ENCODE peak calls at places on chromosomes 4 and X, in seven cellular contexts. L is astrocyte, H is K562, P is fibroblast of lung, R is GM23248, X is HepG2, B is hepatocyte. E is an unnamed sample.

GRCh38 chr4:134753390-134753789 is 551.8 kb upstream of the PABPC4L start:
- DNase-seq in L (no peak), H (no peak), P (no peak), R (no peak), X (no peak), B (no peak), E (no peak)

GRCh38 chr4:20764353-20764752 is 64.1 kb downstream of the PACRGL start:
- DNase-seq in L (peak), H (no peak), P (peak), R (peak), X (no peak), B (no peak), E (no peak)

GRCh38 chr4:95701500-95701899 is 138.4 kb upstream of the PDHA2 start:
- DNase-seq in L (peak), H (no peak), P (peak), R (no peak), X (no peak), B (no peak), E (no peak)

GRCh38 chr4:155889036-155889793 is 14.3 kb upstream of the TDO2 start:
- DNase-seq in L (peak), H (no peak), P (peak), R (peak), X (no peak), B (peak), E (no peak)

GRCh38 chr4:185142911-185143595 is at the start of gene SLC25A4:
- DNase-seq in L (peak), H (peak), P (peak), R (peak), X (peak), B (peak), E (peak)

GRCh38 chr4:1080961-1081688 is 32.2 kb downstream of the RNF212 start:
- DNase-seq in L (peak), H (no peak), P (peak), R (peak), X (no peak), B (no peak), E (peak)

GRCh38 chrX:10833299-10834169 is 213.1 kb upstream of the MID1 start:
- DNase-seq in L (peak), H (no peak), P (no peak), R (peak), X (peak), B (peak), E (peak)

GRCh38 chrX:37860731-37861130 is 13.4 kb upstream of the DYNLT3 start:
- DNase-seq in L (peak), H (no peak), P (no peak), R (no peak), X (no peak), B (no peak), E (no peak)

GRCh38 chr4:69823481-69824186 is 36.3 kb downstream of the SULT1E1 start:
- DNase-seq in L (no peak), H (no peak), P (peak), R (peak), X (peak), B (peak), E (peak)

GRCh38 chrX:41022579-41022978 is 62.7 kb upstream of the USP9X start:
- DNase-seq in L (peak), H (no peak), P (peak), R (peak), X (peak), B (no peak), E (no peak)

GRCh38 chrX:141839856-141840255 is 1.7 kb downstream of the MAGEC3 start:
- DNase-seq in L (peak), H (no peak), P (no peak), R (no peak), X (no peak), B (no peak), E (no peak)

GRCh38 chr4:74682567-74683359 is 111.6 kb downstream of the BTC start:
- DNase-seq in L (peak), H (peak), P (peak), R (peak), X (peak), B (peak), E (peak)

GRCh38 chr4:67087897-67088296 is 457.4 kb downstream of the CENPC start:
- DNase-seq in L (no peak), H (peak), P (no peak), R (peak), X (peak), B (peak), E (no peak)

GRCh38 chrX:22192419-22193086 is 80.2 kb upstream of the CBLL2 start:
- DNase-seq in L (peak), H (peak), P (peak), R (peak), X (peak), B (peak), E (peak)

GRCh38 chrX:51697397-51697796 is 12.9 kb upstream of the CENPVL1 start:
- DNase-seq in L (no peak), H (no peak), P (no peak), R (no peak), X (no peak), B (no peak), E (no peak)

DNA sequence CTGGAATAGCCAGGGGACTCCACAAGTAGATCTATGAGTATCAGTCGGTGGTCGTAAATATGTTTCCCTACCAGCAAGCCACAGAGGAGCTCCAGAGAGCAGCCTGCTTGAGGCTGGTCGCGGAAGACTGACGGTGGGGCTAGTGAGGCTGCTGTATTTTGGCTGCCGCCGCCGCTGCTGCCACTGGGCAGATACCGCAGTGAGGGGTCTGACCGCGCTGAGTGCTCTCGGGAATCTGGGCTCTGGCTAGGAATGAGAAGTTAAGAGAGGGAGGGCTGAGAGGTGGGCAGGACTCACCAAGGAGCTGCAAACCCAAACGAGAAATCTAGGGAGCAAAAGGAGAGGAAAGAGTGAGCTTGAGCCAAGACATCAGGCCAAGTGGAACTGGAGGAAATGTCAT is at the start of gene EXOC1L:
- DNase-seq in L (no peak), H (peak), P (peak), R (peak), X (peak), B (peak), E (no peak)
- TF ChIP-seq EZH2 in L (no peak), H (no peak), P (no peak), R (no peak), X (no peak), B (no peak), E (no peak)

GRCh38 chr4:14792702-14793227 is 209.5 kb upstream of the CPEB2 start:
- DNase-seq in L (no peak), H (no peak), P (no peak), R (no peak), X (no peak), B (no peak), E (no peak)
- TF ChIP-seq EZH2 in L (no peak), H (no peak), P (no peak), R (no peak), X (no peak), B (no peak), E (no peak)

DNA sequence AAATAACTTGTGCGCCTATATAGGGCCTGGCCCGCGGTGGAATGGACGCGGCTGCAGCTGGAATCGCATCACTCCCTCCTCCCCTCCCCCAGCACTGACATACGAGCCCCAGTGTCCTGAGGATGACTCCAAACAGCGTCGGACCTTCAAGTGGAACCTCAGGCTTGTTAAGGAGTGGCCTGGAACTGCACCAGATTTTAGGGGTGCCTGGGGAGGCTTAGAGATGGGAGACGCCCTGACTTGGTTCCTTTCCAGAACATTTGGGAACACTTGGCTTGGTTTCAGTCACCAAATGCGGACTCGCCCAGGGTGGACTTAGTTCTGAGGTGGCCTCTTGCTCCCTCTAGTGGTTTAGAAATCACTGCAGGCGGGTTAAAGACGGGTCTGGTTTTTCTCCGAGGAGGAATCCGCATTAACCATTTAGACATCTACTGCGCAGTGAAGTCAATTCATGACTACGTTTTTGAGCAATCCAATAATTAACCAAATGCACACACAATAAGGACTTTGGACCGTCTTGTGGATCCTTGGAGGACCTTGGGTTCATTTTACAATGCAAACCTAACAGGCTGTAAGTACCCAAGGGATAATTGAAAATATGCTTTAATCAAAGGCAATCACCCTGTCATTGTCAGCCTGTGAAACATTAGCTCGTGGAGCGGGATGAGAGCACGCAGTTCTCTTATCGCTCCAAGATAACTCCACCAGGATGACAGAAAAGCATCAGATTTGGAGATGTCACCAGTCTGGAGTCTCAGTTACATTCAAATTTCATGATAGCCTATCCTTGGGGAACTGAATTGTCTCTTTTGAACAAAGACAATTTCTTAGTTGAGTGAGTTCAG is 11.2 kb upstream of the PDGFRA start:
- DNase-seq in L (peak), H (peak), P (peak), R (peak), X (peak), B (peak), E (peak)
- TF ChIP-seq EZH2 in L (no peak), H (no peak), P (no peak), R (no peak), X (no peak), B (no peak), E (no peak)

DNA sequence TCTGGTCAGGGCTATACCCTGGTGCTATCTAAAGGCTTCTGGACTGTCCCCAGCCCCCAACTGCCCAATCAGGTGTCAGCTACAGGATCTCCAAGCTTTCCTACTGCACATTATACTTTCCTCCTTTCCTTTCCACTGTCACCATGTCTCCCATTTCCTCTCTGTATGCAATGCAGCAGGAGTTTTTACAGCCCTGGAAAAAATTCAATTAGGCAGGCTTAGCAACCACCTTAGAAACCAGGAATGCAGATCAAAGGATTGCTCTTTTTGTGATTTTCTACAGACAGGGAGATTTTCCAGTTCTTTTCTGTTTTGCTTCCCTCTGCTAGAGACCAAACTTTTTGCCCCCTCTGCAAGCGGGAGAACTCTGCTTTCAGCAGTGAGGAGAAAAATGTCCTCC is 6.0 kb upstream of the NAF1 start:
- DNase-seq in L (no peak), H (no peak), P (no peak), R (no peak), X (no peak), B (no peak), E (no peak)
- TF ChIP-seq EZH2 in L (no peak), H (no peak), P (no peak), R (no peak), X (no peak), B (no peak), E (no peak)

DNA sequence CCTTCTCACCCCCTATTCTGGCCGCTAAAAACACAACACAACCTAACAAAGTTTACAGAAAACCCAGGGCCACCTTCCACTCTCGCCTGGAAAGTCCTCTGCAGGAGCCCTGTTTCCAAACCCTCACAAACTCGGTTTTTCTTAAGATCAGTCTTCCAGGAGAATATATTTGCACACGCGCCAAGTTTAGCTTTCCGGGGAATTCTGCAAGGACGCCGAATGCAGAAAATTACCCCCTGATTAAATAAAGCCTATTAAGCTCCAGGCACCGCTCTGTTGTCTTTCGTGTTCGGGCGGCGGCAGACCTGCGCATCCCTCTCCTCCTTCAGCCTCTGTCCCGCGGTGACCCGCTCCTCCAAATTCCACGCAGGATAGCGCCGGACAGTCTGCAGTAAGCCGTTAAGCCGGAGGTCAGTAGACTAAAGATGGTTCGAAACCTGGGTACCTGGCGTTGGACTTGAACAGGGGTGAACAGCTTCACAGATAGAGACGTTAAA is 5.0 kb downstream of the MSX1 start:
- DNase-seq in L (no peak), H (no peak), P (no peak), R (no peak), X (no peak), B (no peak), E (no peak)
- TF ChIP-seq EZH2 in L (peak), H (no peak), P (peak), R (no peak), X (no peak), B (no peak), E (no peak)

GRCh38 chr4:81469774-81470455 is 1.8 kb downstream of the RASGEF1B start:
- DNase-seq in L (no peak), H (no peak), P (no peak), R (no peak), X (no peak), B (no peak), E (no peak)

GRCh38 chr4:81470456-81471327 is 1.0 kb downstream of the RASGEF1B start:
- DNase-seq in L (no peak), H (no peak), P (no peak), R (peak), X (no peak), B (peak), E (peak)

GRCh38 chr4:81473086-81473396 is 1.3 kb upstream of the RASGEF1B start:
- DNase-seq in L (no peak), H (no peak), P (no peak), R (no peak), X (no peak), B (no peak), E (no peak)

GRCh38 chr4:81472249-81473085 is 760 bp upstream of the RASGEF1B start:
- DNase-seq in L (peak), H (peak), P (peak), R (peak), X (peak), B (peak), E (peak)

GRCh38 chr4:81471361-81472248 is at the start of gene RASGEF1B:
- DNase-seq in L (peak), H (peak), P (peak), R (peak), X (peak), B (peak), E (peak)
- TF ChIP-seq EZH2 in L (no peak), H (no peak), P (no peak), R (no peak), X (no peak), B (no peak), E (no peak)

GRCh38 chr4:157999723-158000122 is 173.1 kb downstream of the GASK1B start:
- DNase-seq in L (no peak), H (no peak), P (no peak), R (no peak), X (no peak), B (no peak), E (no peak)
- TF ChIP-seq EZH2 in L (no peak), H (no peak), P (no peak), R (no peak), X (no peak), B (no peak), E (no peak)

GRCh38 chrX:17584248-17584681 is 153.0 kb upstream of the SCML1 start:
- DNase-seq in L (peak), H (no peak), P (peak), R (peak), X (no peak), B (no peak), E (peak)

GRCh38 chrX:17590892-17591740 is 146.2 kb upstream of the SCML1 start:
- DNase-seq in L (peak), H (peak), P (peak), R (peak), X (peak), B (peak), E (peak)

GRCh38 chrX:17585006-17585405 is 152.3 kb upstream of the SCML1 start:
- DNase-seq in L (no peak), H (no peak), P (no peak), R (no peak), X (no peak), B (no peak), E (no peak)

GRCh38 chrX:17588303-17588702 is 149.0 kb upstream of the SCML1 start:
- DNase-seq in L (peak), H (no peak), P (no peak), R (no peak), X (no peak), B (no peak), E (no peak)

DNA sequence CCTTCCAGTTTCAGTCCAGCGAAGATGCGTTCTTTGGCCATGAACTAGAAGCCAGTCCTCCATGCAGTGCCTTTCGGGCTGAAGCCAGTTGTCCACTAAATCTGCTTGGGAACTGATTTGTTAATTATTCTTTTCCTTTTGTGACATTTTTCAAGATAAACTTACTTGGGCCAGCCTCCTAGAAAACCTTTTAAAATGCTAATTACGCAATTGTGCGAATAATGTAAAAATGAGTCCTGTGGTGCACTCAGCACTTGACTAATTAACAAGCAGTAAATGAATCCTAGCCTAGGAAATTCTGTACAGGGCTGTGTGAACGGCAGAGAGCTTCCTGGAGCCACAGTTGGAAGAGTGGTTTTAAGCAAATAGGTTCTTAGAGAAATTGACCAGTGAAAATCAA is 149.9 kb upstream of the SCML1 start:
- DNase-seq in L (no peak), H (no peak), P (no peak), R (no peak), X (no peak), B (no peak), E (no peak)
- TF ChIP-seq EZH2 in L (no peak), H (no peak), P (no peak), R (no peak), X (no peak), B (no peak), E (no peak)

GRCh38 chr4:182141623-182142022 is 101.6 kb upstream of the TENM3 start:
- DNase-seq in L (no peak), H (no peak), P (peak), R (no peak), X (no peak), B (no peak), E (no peak)

GRCh38 chr4:182143086-182143821 is 99.9 kb upstream of the TENM3 start:
- DNase-seq in L (peak), H (no peak), P (peak), R (peak), X (no peak), B (peak), E (no peak)

GRCh38 chr4:182141046-182141445 is 102.2 kb upstream of the TENM3 start:
- DNase-seq in L (no peak), H (no peak), P (peak), R (no peak), X (no peak), B (peak), E (no peak)

GRCh38 chr4:182143822-182144620 is 99.2 kb upstream of the TENM3 start:
- DNase-seq in L (peak), H (no peak), P (peak), R (peak), X (no peak), B (peak), E (no peak)

GRCh38 chr4:182142146-182143085 is 100.8 kb upstream of the TENM3 start:
- DNase-seq in L (peak), H (no peak), P (peak), R (peak), X (no peak), B (peak), E (no peak)
- TF ChIP-seq EZH2 in L (no peak), H (no peak), P (no peak), R (no peak), X (no peak), B (peak), E (no peak)

GRCh38 chr4:113317523-113317922 is 268.1 kb downstream of the ANK2 start:
- DNase-seq in L (no peak), H (no peak), P (no peak), R (no peak), X (no peak), B (no peak), E (no peak)

GRCh38 chr4:113311047-113311446 is 261.6 kb downstream of the ANK2 start:
- DNase-seq in L (no peak), H (no peak), P (no peak), R (no peak), X (no peak), B (no peak), E (peak)

GRCh38 chr4:113312529-113312928 is 263.1 kb downstream of the ANK2 start:
- DNase-seq in L (no peak), H (no peak), P (no peak), R (no peak), X (no peak), B (no peak), E (no peak)

GRCh38 chr4:113316879-113317278 is 267.4 kb downstream of the ANK2 start:
- DNase-seq in L (peak), H (no peak), P (no peak), R (no peak), X (no peak), B (no peak), E (no peak)
- TF ChIP-seq EZH2 in L (no peak), H (no peak), P (no peak), R (no peak), X (no peak), B (no peak), E (no peak)